ENCODE peak calls at places on chromosomes 3 and 15, in five cellular contexts. V is thoracic aorta, N is suprapubic skin, A is bronchial epithelial cell, U is AG04450. T is an unnamed sample.

GRCh38 chr3:179852117-179852886 is 184.4 kb downstream of the PEX5L start:
- DNase-seq in V (no peak), N (no peak), A (peak), U (peak), T (no peak)

GRCh38 chr3:127688416-127689265 is 15.9 kb downstream of the ABTB1 start:
- DNase-seq in V (no peak), N (peak), A (no peak), U (no peak), T (no peak)

GRCh38 chr3:15519096-15519495 is 2.4 kb downstream of the COLQ start:
- DNase-seq in V (no peak), N (no peak), A (no peak), U (no peak), T (no peak)

GRCh38 chr15:44718180-44718926 is 7.0 kb downstream of the B2M start:
- DNase-seq in V (no peak), N (no peak), A (no peak), U (no peak), T (no peak)

GRCh38 chr3:130933801-130934345 is 40.0 kb downstream of the ATP2C1 start:
- DNase-seq in V (no peak), N (no peak), A (no peak), U (no peak), T (no peak)

GRCh38 chr3:4996771-4997291 is 17.6 kb downstream of the BHLHE40 start:
- DNase-seq in V (no peak), N (no peak), A (no peak), U (no peak), T (no peak)

GRCh38 chr15:70047386-70048195 is 50.1 kb downstream of the TLE3 start:
- DNase-seq in V (no peak), N (peak), A (no peak), U (no peak), T (no peak)

GRCh38 chr3:181723568-181724431 is 12.1 kb downstream of the SOX2 start:
- DNase-seq in V (no peak), N (no peak), A (no peak), U (no peak), T (no peak)

GRCh38 chr3:23805881-23806321 is at the start of gene UBE2E1:
- DNase-seq in V (no peak), N (peak), A (peak), U (peak), T (peak)

GRCh38 chr3:170653801-170654200 is 67.9 kb upstream of the SLC7A14 start:
- DNase-seq in V (no peak), N (no peak), A (no peak), U (no peak), T (no peak)

GRCh38 chr3:36792342-36792741 is 28.0 kb upstream of the DCLK3 start:
- DNase-seq in V (no peak), N (no peak), A (peak), U (peak), T (no peak)

GRCh38 chr15:64288577-64288976 is 67.4 kb downstream of the CSNK1G1 start:
- DNase-seq in V (no peak), N (no peak), A (no peak), U (peak), T (no peak)

GRCh38 chr3:5205165-5205941 is 17.8 kb downstream of the EDEM1 start:
- DNase-seq in V (no peak), N (no peak), A (no peak), U (no peak), T (no peak)

GRCh38 chr3:128845119-128845518 is 34.3 kb upstream of the ACAD9 start:
- DNase-seq in V (no peak), N (no peak), A (no peak), U (no peak), T (no peak)

GRCh38 chr3:66107855-66108254 is 69.1 kb upstream of the MAGI1 start:
- DNase-seq in V (no peak), N (no peak), A (no peak), U (no peak), T (no peak)

GRCh38 chr3:16183601-16184270 is 9.3 kb downstream of the GALNT15 start:
- DNase-seq in V (no peak), N (no peak), A (peak), U (peak), T (no peak)

GRCh38 chr3:169008772-169009358 is 654.6 kb downstream of the MECOM start:
- DNase-seq in V (no peak), N (no peak), A (peak), U (no peak), T (no peak)

GRCh38 chr15:101221858-101222257 is 30.0 kb downstream of the CHSY1 start:
- DNase-seq in V (no peak), N (no peak), A (no peak), U (no peak), T (no peak)

GRCh38 chr15:70478251-70478990 is 284.9 kb downstream of the UACA start:
- DNase-seq in V (no peak), N (no peak), A (no peak), U (no peak), T (peak)

GRCh38 chr3:174334111-174334510 is 525.0 kb upstream of the NAALADL2 start:
- DNase-seq in V (no peak), N (no peak), A (no peak), U (no peak), T (no peak)

GRCh38 chr3:127628788-127629456 is at the start of gene PODXL2:
- DNase-seq in V (no peak), N (no peak), A (no peak), U (no peak), T (no peak)

GRCh38 chr3:146067048-146067447 is 93.9 kb downstream of the PLOD2 start:
- DNase-seq in V (no peak), N (no peak), A (peak), U (peak), T (no peak)

GRCh38 chr15:96285306-96285705 is 45.2 kb upstream of the NR2F2 start:
- DNase-seq in V (no peak), N (no peak), A (no peak), U (peak), T (no peak)

GRCh38 chr3:188049890-188050530 is 103.9 kb upstream of the LPP start:
- DNase-seq in V (no peak), N (no peak), A (no peak), U (no peak), T (peak)

GRCh38 chr3:53194218-53195065 is 33.4 kb downstream of the PRKCD start:
- DNase-seq in V (no peak), N (no peak), A (no peak), U (no peak), T (no peak)

GRCh38 chr15:40793216-40793989 is 13.5 kb upstream of the ZFYVE19 start:
- DNase-seq in V (no peak), N (no peak), A (peak), U (peak), T (no peak)

GRCh38 chr15:20642054-20642767 is 100.6 kb upstream of the GOLGA6L6 start:
- DNase-seq in V (no peak), N (no peak), A (no peak), U (no peak), T (no peak)

GRCh38 chr3:27171113-27171512 is 198.1 kb downstream of the NEK10 start:
- DNase-seq in V (no peak), N (no peak), A (no peak), U (no peak), T (no peak)

GRCh38 chr15:43531018-43531667 is 13.7 kb downstream of the MAP1A start:
- DNase-seq in V (no peak), N (no peak), A (no peak), U (no peak), T (no peak)

GRCh38 chr3:141255864-141256263 is 24.2 kb downstream of the PXYLP1 start:
- DNase-seq in V (no peak), N (no peak), A (no peak), U (no peak), T (peak)

GRCh38 chr3:46239301-46239938 is 2.8 kb upstream of the CCR3 start:
- DNase-seq in V (no peak), N (no peak), A (peak), U (no peak), T (no peak)

GRCh38 chr3:20125912-20126311 is 60.1 kb downstream of the SGO1 start:
- DNase-seq in V (no peak), N (no peak), A (no peak), U (no peak), T (no peak)
- H3K4me3 ChIP-seq in V (no peak), N (no peak), A (no peak), U (no peak), T (no peak)

DNA sequence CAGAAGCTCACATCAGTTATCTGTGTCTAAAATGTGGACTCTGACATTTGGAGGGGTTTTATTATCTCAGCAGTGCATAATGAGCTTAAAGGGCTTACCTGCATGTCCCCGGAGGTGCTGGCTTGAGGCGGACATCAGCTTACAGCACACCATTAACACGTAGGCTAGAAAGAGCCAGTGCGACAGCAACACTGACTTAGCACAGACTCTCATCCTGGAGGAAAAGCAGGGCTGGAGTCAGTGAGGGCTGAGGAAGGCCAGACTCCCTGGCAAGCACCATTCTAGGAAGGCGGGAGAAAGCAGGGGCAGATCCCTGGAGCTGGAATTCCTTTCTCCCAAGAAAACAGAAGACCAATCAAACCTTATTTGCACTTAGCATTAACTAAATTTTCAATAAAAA is 51.7 kb downstream of the TAFA4 start:
- DNase-seq in V (no peak), N (no peak), A (no peak), U (no peak), T (no peak)
- H3K4me3 ChIP-seq in V (no peak), N (no peak), A (no peak), U (no peak), T (no peak)

DNA sequence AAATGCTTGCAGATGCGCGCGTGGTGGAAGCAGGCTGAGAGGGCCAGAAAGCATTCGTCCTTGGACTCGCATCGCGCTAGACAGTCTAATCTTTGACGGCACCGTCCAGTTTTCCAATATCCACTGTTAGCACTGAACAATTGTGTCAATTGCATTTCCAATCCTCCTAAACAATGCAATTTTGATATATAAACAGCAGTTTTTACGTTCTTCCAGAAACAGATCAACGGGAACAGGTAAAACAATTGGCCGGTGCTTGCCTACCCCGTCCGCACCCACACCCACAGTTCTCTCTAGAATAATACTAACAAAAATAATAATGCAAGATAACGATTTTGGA is 17.2 kb downstream of the CPN2 start:
- DNase-seq in V (no peak), N (no peak), A (no peak), U (no peak), T (no peak)
- H3K4me3 ChIP-seq in V (peak), N (peak), A (no peak), U (no peak), T (no peak)

GRCh38 chr15:74958320-74958907 is 1.8 kb upstream of the RPP25 start:
- DNase-seq in V (peak), N (peak), A (no peak), U (no peak), T (no peak)
- H3K4me3 ChIP-seq in V (peak), N (peak), A (peak), U (no peak), T (no peak)

GRCh38 chr3:152192936-152193672 is 75.6 kb upstream of the MBNL1 start:
- DNase-seq in V (no peak), N (no peak), A (no peak), U (no peak), T (no peak)

GRCh38 chr3:152196782-152197181 is 71.9 kb upstream of the MBNL1 start:
- DNase-seq in V (no peak), N (no peak), A (no peak), U (no peak), T (no peak)

GRCh38 chr3:152192050-152192449 is 76.7 kb upstream of the MBNL1 start:
- DNase-seq in V (no peak), N (no peak), A (no peak), U (no peak), T (peak)

GRCh38 chr3:152195206-152195605 is 73.5 kb upstream of the MBNL1 start:
- DNase-seq in V (no peak), N (no peak), A (no peak), U (no peak), T (no peak)

GRCh38 chr3:152193673-152194267 is 75.0 kb upstream of the MBNL1 start:
- DNase-seq in V (no peak), N (no peak), A (no peak), U (no peak), T (peak)
- H3K4me3 ChIP-seq in V (peak), N (no peak), A (no peak), U (no peak), T (peak)

GRCh38 chr15:99734575-99734974 is 1.3 kb upstream of the LYSMD4 start:
- DNase-seq in V (no peak), N (no peak), A (no peak), U (no peak), T (no peak)

GRCh38 chr15:99732268-99732641 is 982 bp downstream of the LYSMD4 start:
- DNase-seq in V (no peak), N (no peak), A (no peak), U (no peak), T (no peak)

GRCh38 chr15:99732711-99733267 is 448 bp downstream of the LYSMD4 start:
- DNase-seq in V (no peak), N (peak), A (no peak), U (no peak), T (no peak)

GRCh38 chr15:99731336-99732267 is 1.6 kb downstream of the LYSMD4 start:
- DNase-seq in V (no peak), N (no peak), A (no peak), U (no peak), T (no peak)

GRCh38 chr15:99733268-99734039 is at the start of gene LYSMD4:
- DNase-seq in V (peak), N (peak), A (peak), U (peak), T (peak)
- H3K4me3 ChIP-seq in V (peak), N (peak), A (peak), U (peak), T (peak)

T was measured in CD8-positive, alpha-beta memory T cell.